ENCODE peak calls at places on chromosomes 4 and X, in four cellular contexts. One of them, this sample, is unnamed.

GRCh38 chrX:53479295-53479694 is 45.1 kb upstream of the HSD17B10 start:
- DNase-seq in GM12878: no peak
- DNase-seq in HepG2: no peak
- DNase-seq in H1: no peak
- DNase-seq in this sample: no peak

GRCh38 chr4:44817905-44818304 is 91.5 kb upstream of the GNPDA2 start:
- DNase-seq in GM12878: no peak
- DNase-seq in HepG2: no peak
- DNase-seq in H1: no peak
- DNase-seq in this sample: no peak

GRCh38 chrX:371907-372306 is 14.8 kb downstream of the PPP2R3B start:
- DNase-seq in GM12878: no peak
- DNase-seq in HepG2: no peak
- DNase-seq in H1: no peak
- DNase-seq in this sample: no peak

GRCh38 chrX:42119076-42119475 is 195.7 kb upstream of the CASK start:
- DNase-seq in GM12878: no peak
- DNase-seq in HepG2: peak; percentile 81
- DNase-seq in H1: no peak
- DNase-seq in this sample: no peak

GRCh38 chrX:109959356-109959871 is 43.5 kb upstream of the TMEM164 start:
- DNase-seq in GM12878: no peak
- DNase-seq in HepG2: no peak
- DNase-seq in H1: no peak
- DNase-seq in this sample: no peak

GRCh38 chr4:93053140-93053539 is 749.4 kb downstream of the GRID2 start:
- DNase-seq in GM12878: no peak
- DNase-seq in HepG2: no peak
- DNase-seq in H1: no peak
- DNase-seq in this sample: no peak

GRCh38 chr4:185265942-185266341 is 56.5 kb downstream of the SNX25 start:
- DNase-seq in GM12878: peak; percentile 35
- DNase-seq in HepG2: no peak
- DNase-seq in H1: no peak
- DNase-seq in this sample: no peak

GRCh38 chr4:139651282-139652194 is 14.1 kb upstream of the MGST2 start:
- DNase-seq in GM12878: no peak
- DNase-seq in HepG2: peak; percentile 56
- DNase-seq in H1: peak; percentile 79
- DNase-seq in this sample: peak; percentile 71

GRCh38 chr4:336893-337142 is 796 bp upstream of the ZNF141 start:
- DNase-seq in GM12878: no peak
- DNase-seq in HepG2: no peak
- DNase-seq in H1: no peak
- DNase-seq in this sample: no peak

GRCh38 chr4:113248320-113248719 is 198.9 kb downstream of the ANK2 start:
- DNase-seq in GM12878: no peak
- DNase-seq in HepG2: peak; percentile 10
- DNase-seq in H1: peak; percentile 83
- DNase-seq in this sample: peak; percentile 13

GRCh38 chr4:113243312-113243711 is 193.9 kb downstream of the ANK2 start:
- DNase-seq in GM12878: no peak
- DNase-seq in HepG2: no peak
- DNase-seq in H1: no peak
- DNase-seq in this sample: no peak
- TF ChIP-seq SP1 in GM12878: no peak
- TF ChIP-seq SP1 in HepG2: no peak
- TF ChIP-seq SP1 in H1: no peak
- TF ChIP-seq SP1 in this sample: no peak

DNA sequence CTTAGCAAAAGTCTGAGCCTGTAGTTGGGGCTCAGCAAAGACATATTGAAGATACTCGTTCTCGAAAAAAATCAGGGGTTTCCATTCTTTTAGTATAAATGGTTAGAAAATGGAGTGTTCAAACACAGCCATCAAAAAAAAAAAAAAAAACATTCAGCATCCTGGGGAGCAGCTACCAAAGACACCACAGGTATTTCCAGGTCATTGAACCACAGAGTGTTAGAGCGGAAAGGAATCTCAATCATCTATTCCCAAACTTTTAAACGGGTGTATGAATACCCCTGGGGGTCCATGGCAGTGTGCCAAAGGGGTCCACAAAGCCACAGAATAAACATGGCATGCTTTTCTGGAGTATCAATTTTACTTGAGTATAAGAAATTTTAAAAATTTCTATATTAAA is 6.9 kb upstream of the FGF16 start:
- DNase-seq in GM12878: no peak
- DNase-seq in HepG2: no peak
- DNase-seq in H1: no peak
- DNase-seq in this sample: no peak
- TF ChIP-seq SUZ12 in GM12878: no peak
- TF ChIP-seq SUZ12 in HepG2: no peak
- TF ChIP-seq SUZ12 in H1: no peak
- TF ChIP-seq SUZ12 in this sample: no peak

GRCh38 chr4:120693817-120694216 is 228.7 kb downstream of the PRDM5 start:
- DNase-seq in GM12878: no peak
- DNase-seq in HepG2: no peak
- DNase-seq in H1: no peak
- DNase-seq in this sample: no peak

GRCh38 chr4:120691536-120691935 is 231.0 kb downstream of the PRDM5 start:
- DNase-seq in GM12878: no peak
- DNase-seq in HepG2: no peak
- DNase-seq in H1: no peak
- DNase-seq in this sample: no peak

GRCh38 chr4:120691106-120691505 is 231.4 kb downstream of the PRDM5 start:
- DNase-seq in GM12878: no peak
- DNase-seq in HepG2: no peak
- DNase-seq in H1: no peak
- DNase-seq in this sample: no peak

GRCh38 chr4:120692964-120693363 is 229.6 kb downstream of the PRDM5 start:
- DNase-seq in GM12878: no peak
- DNase-seq in HepG2: peak; percentile 38
- DNase-seq in H1: no peak
- DNase-seq in this sample: no peak

GRCh38 chr4:120694973-120695372 is 227.6 kb downstream of the PRDM5 start:
- DNase-seq in GM12878: no peak
- DNase-seq in HepG2: no peak
- DNase-seq in H1: no peak
- DNase-seq in this sample: peak; percentile 26
- TF ChIP-seq SP1 in GM12878: no peak
- TF ChIP-seq SP1 in HepG2: no peak
- TF ChIP-seq SP1 in H1: no peak
- TF ChIP-seq SP1 in this sample: no peak

DNA sequence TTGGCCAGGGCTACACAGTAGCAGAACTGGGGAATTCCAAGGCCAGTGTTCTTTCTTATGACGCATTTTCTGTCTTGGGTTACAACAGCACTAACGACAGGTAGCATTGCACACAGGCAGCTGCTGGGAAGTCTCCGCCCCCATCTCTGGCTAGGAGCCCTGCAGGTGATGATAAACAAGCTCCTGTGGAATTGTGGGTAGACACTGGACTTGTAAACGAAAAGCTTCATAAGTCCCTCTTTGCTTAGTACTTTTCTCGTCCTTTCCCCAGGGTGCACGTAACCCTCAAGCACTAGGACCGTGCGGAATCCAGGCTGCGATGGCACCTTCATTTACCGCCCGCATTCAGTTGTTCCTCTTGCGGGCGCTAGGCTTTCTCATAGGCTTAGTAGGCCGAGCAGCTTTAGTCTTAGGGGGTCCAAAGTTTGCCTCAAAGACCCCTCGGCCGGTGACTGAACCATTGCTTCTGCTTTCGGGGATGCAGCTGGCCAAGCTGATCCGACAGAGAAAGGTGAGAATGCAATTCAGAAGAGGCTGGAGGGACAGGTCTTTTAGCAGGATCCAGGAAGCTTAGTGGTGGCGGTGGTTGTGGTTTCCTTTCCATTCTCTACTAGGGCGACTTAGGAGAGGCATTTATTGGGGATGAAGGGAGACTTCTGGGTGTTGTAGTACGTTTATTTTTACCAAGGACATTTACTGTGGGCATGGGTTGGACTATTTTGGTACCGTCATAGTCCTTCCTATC is at the start of gene FAAH2:
- DNase-seq in GM12878: peak; percentile 23
- DNase-seq in HepG2: peak; percentile 57
- DNase-seq in H1: peak; percentile 55
- DNase-seq in this sample: no peak
- TF ChIP-seq SUZ12 in GM12878: no peak
- TF ChIP-seq SUZ12 in HepG2: no peak
- TF ChIP-seq SUZ12 in H1: no peak
- TF ChIP-seq SUZ12 in this sample: no peak

DNA sequence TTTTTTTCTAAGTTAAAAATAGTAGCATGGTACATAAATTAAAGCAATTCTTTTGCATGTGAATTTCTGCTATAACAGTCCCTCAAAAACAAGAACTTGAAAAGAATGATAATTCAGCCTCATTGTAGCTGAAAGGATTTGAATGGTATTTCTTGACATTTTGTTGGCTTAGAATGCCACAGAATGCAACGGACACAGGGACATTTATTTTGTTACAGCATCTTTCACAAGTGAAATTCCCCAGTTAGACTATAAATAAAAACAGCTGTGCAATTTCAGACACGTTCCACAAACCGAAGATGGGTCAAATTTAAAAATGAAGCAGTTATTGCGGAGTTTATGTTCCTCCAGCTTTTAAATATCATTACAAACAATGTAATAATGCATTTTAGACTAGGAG is 82.8 kb upstream of the AMELX start:
- DNase-seq in GM12878: no peak
- DNase-seq in HepG2: no peak
- DNase-seq in H1: no peak
- DNase-seq in this sample: no peak
- TF ChIP-seq SP1 in GM12878: no peak
- TF ChIP-seq SP1 in HepG2: no peak
- TF ChIP-seq SP1 in H1: no peak
- TF ChIP-seq SP1 in this sample: no peak

GRCh38 chr4:2551118-2551517 is 14.7 kb downstream of the FAM193A start:
- DNase-seq in GM12878: no peak
- DNase-seq in HepG2: no peak
- DNase-seq in H1: no peak
- DNase-seq in this sample: no peak

GRCh38 chr4:2546286-2546823 is 9.9 kb downstream of the FAM193A start:
- DNase-seq in GM12878: no peak
- DNase-seq in HepG2: no peak
- DNase-seq in H1: no peak
- DNase-seq in this sample: no peak

DNA sequence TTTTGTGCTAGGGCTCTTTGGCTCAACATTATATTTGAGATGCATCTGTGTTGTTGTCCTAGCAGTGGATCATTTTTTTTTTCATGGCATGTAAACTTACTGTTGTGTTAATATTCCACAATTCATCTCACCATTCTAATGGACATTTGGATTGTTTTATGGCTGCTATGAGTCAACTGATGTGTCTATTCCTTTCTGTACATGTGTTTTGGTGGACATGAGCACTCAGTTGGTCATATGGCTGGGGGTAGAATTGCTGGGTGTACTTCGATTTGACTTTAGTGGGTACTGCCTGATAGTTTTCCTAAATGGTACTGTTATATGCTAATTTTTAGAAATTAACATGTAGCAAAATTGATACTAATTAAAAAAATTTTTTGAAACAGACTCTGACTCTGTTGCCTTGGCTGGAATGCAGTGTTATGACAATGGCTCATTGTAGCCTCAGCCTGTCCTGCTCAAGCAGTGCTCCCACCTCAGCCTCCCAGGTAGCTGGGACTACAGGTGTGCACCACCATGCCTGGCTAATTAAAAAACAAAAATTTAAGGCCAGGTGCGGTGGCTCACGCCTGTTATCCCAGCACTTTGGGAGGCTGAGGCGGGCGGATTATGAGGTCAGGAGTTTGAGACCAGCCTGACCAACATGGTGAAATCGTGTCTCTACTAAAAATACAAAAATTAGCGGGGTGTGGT is 9.0 kb downstream of the FAM193A start:
- DNase-seq in GM12878: no peak
- DNase-seq in HepG2: no peak
- DNase-seq in H1: no peak
- DNase-seq in this sample: no peak
- TF ChIP-seq SUZ12 in GM12878: no peak
- TF ChIP-seq SUZ12 in HepG2: no peak
- TF ChIP-seq SUZ12 in H1: no peak
- TF ChIP-seq SUZ12 in this sample: no peak

GRCh38 chrX:23901065-23901464 is 6.7 kb downstream of the APOO start:
- DNase-seq in GM12878: no peak
- DNase-seq in HepG2: peak; percentile 51
- DNase-seq in H1: no peak
- DNase-seq in this sample: no peak
- TF ChIP-seq SP1 in GM12878: no peak
- TF ChIP-seq SP1 in HepG2: no peak
- TF ChIP-seq SP1 in H1: no peak
- TF ChIP-seq SP1 in this sample: no peak

GRCh38 chrX:100654256-100654655 is 10.3 kb downstream of the SRPX2 start:
- DNase-seq in GM12878: no peak
- DNase-seq in HepG2: no peak
- DNase-seq in H1: no peak
- DNase-seq in this sample: peak; percentile 46
- TF ChIP-seq SUZ12 in GM12878: no peak
- TF ChIP-seq SUZ12 in HepG2: no peak
- TF ChIP-seq SUZ12 in H1: no peak
- TF ChIP-seq SUZ12 in this sample: no peak

GRCh38 chr4:183173580-183174526 is 74.8 kb downstream of the WWC2 start:
- DNase-seq in GM12878: no peak
- DNase-seq in HepG2: no peak
- DNase-seq in H1: no peak
- DNase-seq in this sample: no peak
- TF ChIP-seq SP1 in GM12878: no peak
- TF ChIP-seq SP1 in HepG2: no peak
- TF ChIP-seq SP1 in H1: no peak
- TF ChIP-seq SP1 in this sample: no peak

DNA sequence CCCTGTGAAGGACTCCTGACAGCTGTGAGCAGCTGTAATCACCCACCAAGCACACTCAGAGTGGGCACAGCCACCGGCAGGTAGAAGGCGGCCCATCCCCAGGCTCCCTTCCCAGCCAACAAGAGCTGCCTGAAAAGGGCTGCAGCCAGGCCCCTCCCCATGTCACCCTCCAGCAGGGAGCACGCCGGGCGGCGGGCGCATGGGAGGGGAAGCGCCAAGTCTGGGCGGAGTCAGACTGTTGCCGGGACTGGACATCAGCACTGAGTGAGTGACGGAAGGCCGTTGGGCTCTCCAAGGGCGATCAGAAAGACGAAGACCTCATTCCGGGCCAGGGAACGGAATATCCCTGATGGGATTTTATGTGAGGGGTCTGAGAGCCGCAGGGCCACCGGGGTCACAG is 82.1 kb downstream of the PPP2R2C start:
- DNase-seq in GM12878: no peak
- DNase-seq in HepG2: no peak
- DNase-seq in H1: no peak
- DNase-seq in this sample: no peak
- TF ChIP-seq SUZ12 in GM12878: no peak
- TF ChIP-seq SUZ12 in HepG2: no peak
- TF ChIP-seq SUZ12 in H1: no peak
- TF ChIP-seq SUZ12 in this sample: no peak